ENCODE peak calls at places on chromosomes 4 and X, in eight cellular contexts. B, N, O, S, C, X, H and G are unnamed samples.

GRCh38 chr4:145278341-145279121 is 98.1 kb upstream of the OTUD4 start:
- DNase-seq in B (no peak), O (no peak), N (peak; percentile 87), X (no peak), H (no peak), C (peak; percentile 55), S (no peak), G (no peak)

GRCh38 chr4:145840162-145840768 is 98.4 kb downstream of the ZNF827 start:
- DNase-seq in X (peak; percentile 32), B (peak; percentile 53), S (peak; percentile 62), C (peak; percentile 30), H (peak; percentile 45), N (peak; percentile 38), O (no peak), G (no peak)

GRCh38 chr4:139535852-139536234 is 20.2 kb downstream of the SETD7 start:
- DNase-seq in O (no peak), S (no peak), B (no peak), N (no peak), C (no peak), H (no peak), X (no peak), G (no peak)

GRCh38 chr4:141860974-141861373 is 224.6 kb downstream of the IL15 start:
- DNase-seq in N (no peak), X (no peak), B (peak; percentile 17), O (no peak), H (no peak), C (no peak), S (no peak), G (no peak)

GRCh38 chr4:153465922-153466636 is at the start of gene TMEM131L:
- DNase-seq in N (peak; percentile 52), B (peak; percentile 60), O (peak; percentile 76), H (peak; percentile 29), C (peak; percentile 92), S (peak; percentile 95), X (no peak), G (peak; percentile 82)

GRCh38 chrX:3806630-3807029 is 93.2 kb upstream of the PRKX start:
- DNase-seq in B (no peak), X (no peak), S (peak; percentile 32), O (no peak), C (no peak), H (no peak), N (no peak), G (no peak)

GRCh38 chrX:30864383-30864785 is 24.7 kb downstream of the TAB3 start:
- DNase-seq in B (no peak), S (no peak), N (no peak), H (peak; percentile 2), C (no peak), O (no peak), X (no peak), G (no peak)

GRCh38 chrX:100297732-100298131 is 112.3 kb downstream of the PCDH19 start:
- DNase-seq in S (no peak), X (no peak), B (no peak), C (no peak), O (no peak), N (no peak), H (no peak), G (no peak)

GRCh38 chrX:87140800-87141483 is 376.7 kb upstream of the KLHL4 start:
- DNase-seq in X (no peak), N (no peak), B (no peak), O (no peak), H (no peak), S (no peak), C (no peak), G (no peak)

GRCh38 chrX:9456250-9457074 is 8.4 kb upstream of the TBL1X start:
- DNase-seq in N (no peak), O (no peak), S (no peak), C (no peak), H (peak; percentile 32), B (no peak), X (no peak), G (no peak)

GRCh38 chrX:154648931-154649863 is 4.2 kb downstream of the CTAG2 start:
- DNase-seq in B (no peak), X (no peak), N (no peak), S (no peak), O (no peak), H (no peak), C (no peak), G (no peak)

GRCh38 chr4:144562019-144562740 is 83.8 kb upstream of the HHIP start:
- DNase-seq in X (no peak), C (no peak), N (no peak), O (peak; percentile 40), B (no peak), S (no peak), H (no peak), G (peak; percentile 15)

GRCh38 chr4:86939737-86940141 is 4.9 kb downstream of the AFF1 start:
- DNase-seq in X (peak; percentile 98), S (no peak), N (no peak), C (no peak), O (no peak), H (no peak), B (no peak), G (no peak)

GRCh38 chr4:2096073-2096609 is 37.0 kb downstream of the NAT8L start:
- DNase-seq in C (no peak), S (no peak), B (no peak), X (no peak), H (no peak), O (no peak), N (no peak), G (no peak)

GRCh38 chr4:45679411-45679810 is 444.4 kb downstream of the GABRG1 start:
- DNase-seq in O (no peak), C (no peak), X (no peak), B (no peak), H (no peak), N (no peak), S (no peak), G (no peak)

GRCh38 chr4:125244848-125245450 is 69.8 kb upstream of the FAT4 start:
- DNase-seq in H (no peak), N (peak; percentile 47), X (no peak), O (no peak), S (no peak), B (no peak), C (no peak), G (no peak)

GRCh38 chrX:102085706-102086105 is 39.8 kb upstream of the TCEAL2 start:
- DNase-seq in O (peak; percentile 11), N (no peak), X (no peak), S (no peak), B (no peak), H (no peak), C (no peak), G (no peak)

GRCh38 chr4:5798447-5798846 is 87.4 kb downstream of the EVC start:
- DNase-seq in C (no peak), B (no peak), X (no peak), N (no peak), S (no peak), O (no peak), H (no peak), G (no peak)

GRCh38 chr4:7971881-7972500 is 32.3 kb upstream of the AFAP1 start:
- DNase-seq in S (no peak), H (peak; percentile 23), X (no peak), N (no peak), C (no peak), O (no peak), B (no peak), G (no peak)

GRCh38 chr4:150152764-150153163 is 74.5 kb downstream of the DCLK2 start:
- DNase-seq in H (no peak), B (peak; percentile 9), N (peak; percentile 68), S (no peak), C (no peak), O (no peak), X (no peak), G (no peak)

DNA sequence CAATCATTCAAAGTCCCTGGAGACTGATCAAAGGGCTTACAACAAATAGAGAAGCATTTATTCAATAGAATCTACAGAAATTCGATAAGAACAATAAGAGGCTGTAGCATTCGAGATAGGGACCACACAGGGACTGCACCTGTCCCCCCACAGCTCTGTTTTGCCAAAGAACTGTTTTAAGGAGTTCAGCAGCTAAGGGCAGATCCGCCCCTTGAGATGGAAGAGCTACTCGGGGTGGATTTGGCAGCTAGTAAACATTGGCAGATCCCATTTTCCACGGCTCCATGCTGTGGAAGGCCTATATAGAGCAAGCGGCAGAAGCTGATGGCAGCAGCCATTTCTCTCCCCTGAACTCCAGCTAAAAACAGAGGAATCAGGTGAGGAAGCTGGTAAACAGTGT is 75.7 kb downstream of the GPR82 start:
- DNase-seq in N (no peak), C (no peak), B (no peak), O (no peak), S (no peak), H (no peak), X (no peak), G (no peak)
- TF ChIP-seq USF2 in N (no peak), C (no peak), B (no peak), O (no peak), S (no peak), H (no peak), X (no peak), G (no peak)

GRCh38 chr4:29805245-29805644 is 914.9 kb upstream of the PCDH7 start:
- DNase-seq in S (no peak), B (no peak), C (no peak), H (peak; percentile 0), X (no peak), O (peak; percentile 16), N (peak; percentile 2), G (peak; percentile 48)
- TF ChIP-seq USF2 in S (no peak), B (no peak), C (no peak), H (no peak), X (no peak), O (no peak), N (no peak), G (no peak)

DNA sequence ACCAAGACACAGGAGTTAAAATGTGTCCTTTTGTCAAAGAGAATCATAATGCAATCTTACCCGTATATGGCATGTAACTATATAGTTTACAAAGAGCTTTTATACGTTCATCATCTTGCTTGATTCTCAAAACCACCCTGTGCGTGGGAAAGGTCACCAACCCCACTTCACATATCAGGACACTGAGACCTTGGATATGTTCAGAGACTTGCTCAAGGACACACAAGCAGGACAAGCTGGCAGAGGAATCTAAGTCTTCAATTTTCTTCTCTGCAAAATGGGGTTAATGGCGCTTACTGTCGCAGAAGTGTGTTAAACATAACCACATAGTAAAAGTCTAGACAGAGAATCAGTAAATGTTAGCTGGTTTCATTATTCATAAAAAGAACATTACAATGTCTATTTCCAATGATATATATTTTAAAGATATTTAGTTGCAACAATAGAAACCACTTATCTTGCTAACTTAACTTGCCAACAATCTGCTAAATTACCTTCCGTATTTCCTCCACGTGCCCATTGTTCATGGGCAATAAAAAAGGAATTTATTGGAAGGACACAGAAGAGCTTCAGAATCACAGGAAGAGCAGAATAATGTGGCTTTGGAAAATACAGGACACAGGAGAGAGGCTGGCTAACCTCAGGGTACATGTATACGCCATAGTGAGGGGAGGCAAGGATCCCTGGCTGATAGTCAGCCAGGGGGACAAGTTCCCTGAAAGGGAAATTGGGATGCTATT is 64.6 kb upstream of the TAPT1 start:
- DNase-seq in O (no peak), C (no peak), X (no peak), H (no peak), N (no peak), S (no peak), B (no peak), G (no peak)
- TF ChIP-seq USF2 in O (no peak), C (no peak), X (no peak), H (no peak), N (no peak), S (no peak), B (no peak), G (no peak)

DNA sequence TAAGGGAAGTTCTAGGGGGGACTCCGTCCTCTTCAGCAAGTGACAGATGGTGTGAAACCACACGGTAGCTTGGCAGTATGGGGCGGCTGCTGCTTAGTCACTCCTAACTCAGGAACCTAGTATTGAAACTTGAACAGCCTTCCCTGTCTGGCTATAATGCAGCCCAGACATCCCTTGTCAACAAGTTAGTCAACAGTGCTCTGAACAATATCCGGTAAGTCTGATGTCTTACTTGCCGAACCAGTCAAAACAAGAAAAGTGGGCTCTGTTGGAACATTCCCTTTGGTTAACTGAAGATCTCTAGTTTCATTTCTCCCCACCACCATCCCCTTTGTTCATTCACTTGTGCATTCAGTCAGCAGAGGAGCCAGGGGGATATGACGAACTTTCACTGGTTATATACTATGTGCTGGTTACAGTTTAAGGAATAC is 18.7 kb upstream of the CXCL13 start:
- DNase-seq in C (no peak), N (no peak), B (peak; percentile 12), O (no peak), H (no peak), X (peak; percentile 88), S (no peak), G (no peak)
- TF ChIP-seq USF2 in C (no peak), N (no peak), B (no peak), O (no peak), H (no peak), X (no peak), S (no peak), G (no peak)